ENCODE peak calls at places on chromosomes 6 and 20, in six cellular contexts. One of them, this sample, is unnamed.

GRCh38 chr6:137978252-137978896 is 111.3 kb downstream of the TNFAIP3 start:
- DNase-seq in COR-L47: no peak
- DNase-seq in HTR-8/SVneo: no peak
- DNase-seq in GM18507: no peak
- DNase-seq in T-helper 9 cell: no peak
- DNase-seq in activated CD4-positive, alpha-beta T cell treated with anti-CD3 and anti-CD28 coated beads, Interleukin-2, amount 50 U/mL, for 1 hour: no peak
- DNase-seq in this sample: no peak

GRCh38 chr6:106026748-106027147 is 59.4 kb upstream of the PRDM1 start:
- DNase-seq in COR-L47: no peak
- DNase-seq in HTR-8/SVneo: no peak
- DNase-seq in GM18507: no peak
- DNase-seq in T-helper 9 cell: no peak
- DNase-seq in activated CD4-positive, alpha-beta T cell treated with anti-CD3 and anti-CD28 coated beads, Interleukin-2, amount 50 U/mL, for 1 hour: no peak
- DNase-seq in this sample: no peak

GRCh38 chr6:15249371-15250019 is 3.6 kb downstream of the JARID2 start:
- DNase-seq in COR-L47: peak
- DNase-seq in HTR-8/SVneo: no peak
- DNase-seq in GM18507: no peak
- DNase-seq in T-helper 9 cell: no peak
- DNase-seq in activated CD4-positive, alpha-beta T cell treated with anti-CD3 and anti-CD28 coated beads, Interleukin-2, amount 50 U/mL, for 1 hour: no peak
- DNase-seq in this sample: no peak

GRCh38 chr6:52994031-52994788 is 874 bp downstream of the GSTA4 start:
- DNase-seq in COR-L47: peak
- DNase-seq in HTR-8/SVneo: no peak
- DNase-seq in GM18507: no peak
- DNase-seq in T-helper 9 cell: no peak
- DNase-seq in activated CD4-positive, alpha-beta T cell treated with anti-CD3 and anti-CD28 coated beads, Interleukin-2, amount 50 U/mL, for 1 hour: no peak
- DNase-seq in this sample: no peak

GRCh38 chr20:25148181-25148981 is 47.1 kb upstream of the ENTPD6 start:
- DNase-seq in COR-L47: no peak
- DNase-seq in HTR-8/SVneo: no peak
- DNase-seq in GM18507: no peak
- DNase-seq in T-helper 9 cell: peak
- DNase-seq in activated CD4-positive, alpha-beta T cell treated with anti-CD3 and anti-CD28 coated beads, Interleukin-2, amount 50 U/mL, for 1 hour: peak
- DNase-seq in this sample: no peak

GRCh38 chr6:144993870-144994269 is 708.7 kb downstream of the UTRN start:
- DNase-seq in COR-L47: no peak
- DNase-seq in HTR-8/SVneo: peak
- DNase-seq in GM18507: no peak
- DNase-seq in T-helper 9 cell: no peak
- DNase-seq in activated CD4-positive, alpha-beta T cell treated with anti-CD3 and anti-CD28 coated beads, Interleukin-2, amount 50 U/mL, for 1 hour: no peak
- DNase-seq in this sample: no peak

GRCh38 chr6:71509142-71509541 is 220.5 kb downstream of the OGFRL1 start:
- DNase-seq in COR-L47: no peak
- DNase-seq in HTR-8/SVneo: no peak
- DNase-seq in GM18507: no peak
- DNase-seq in T-helper 9 cell: no peak
- DNase-seq in activated CD4-positive, alpha-beta T cell treated with anti-CD3 and anti-CD28 coated beads, Interleukin-2, amount 50 U/mL, for 1 hour: no peak
- DNase-seq in this sample: no peak

GRCh38 chr6:11667876-11668275 is 110.7 kb downstream of the ADTRP start:
- DNase-seq in COR-L47: no peak
- DNase-seq in HTR-8/SVneo: no peak
- DNase-seq in GM18507: no peak
- DNase-seq in T-helper 9 cell: no peak
- DNase-seq in activated CD4-positive, alpha-beta T cell treated with anti-CD3 and anti-CD28 coated beads, Interleukin-2, amount 50 U/mL, for 1 hour: no peak
- DNase-seq in this sample: no peak

GRCh38 chr6:11752350-11752749 is 26.3 kb downstream of the ADTRP start:
- DNase-seq in COR-L47: no peak
- DNase-seq in HTR-8/SVneo: no peak
- DNase-seq in GM18507: no peak
- DNase-seq in T-helper 9 cell: no peak
- DNase-seq in activated CD4-positive, alpha-beta T cell treated with anti-CD3 and anti-CD28 coated beads, Interleukin-2, amount 50 U/mL, for 1 hour: no peak
- DNase-seq in this sample: no peak

GRCh38 chr6:108175176-108175591 is 9.4 kb downstream of the NR2E1 start:
- DNase-seq in COR-L47: no peak
- DNase-seq in HTR-8/SVneo: no peak
- DNase-seq in GM18507: no peak
- DNase-seq in T-helper 9 cell: no peak
- DNase-seq in activated CD4-positive, alpha-beta T cell treated with anti-CD3 and anti-CD28 coated beads, Interleukin-2, amount 50 U/mL, for 1 hour: no peak
- DNase-seq in this sample: no peak

GRCh38 chr20:42485566-42485965 is 704.1 kb downstream of the PTPRT start:
- DNase-seq in COR-L47: no peak
- DNase-seq in HTR-8/SVneo: no peak
- DNase-seq in GM18507: no peak
- DNase-seq in T-helper 9 cell: no peak
- DNase-seq in activated CD4-positive, alpha-beta T cell treated with anti-CD3 and anti-CD28 coated beads, Interleukin-2, amount 50 U/mL, for 1 hour: no peak
- DNase-seq in this sample: no peak

GRCh38 chr6:115643762-115644161 is 416.9 kb downstream of the FRK start:
- DNase-seq in COR-L47: no peak
- DNase-seq in HTR-8/SVneo: peak
- DNase-seq in GM18507: no peak
- DNase-seq in T-helper 9 cell: no peak
- DNase-seq in activated CD4-positive, alpha-beta T cell treated with anti-CD3 and anti-CD28 coated beads, Interleukin-2, amount 50 U/mL, for 1 hour: no peak
- DNase-seq in this sample: no peak

GRCh38 chr6:279630-280029 is 12.7 kb upstream of the DUSP22 start:
- DNase-seq in COR-L47: no peak
- DNase-seq in HTR-8/SVneo: no peak
- DNase-seq in GM18507: no peak
- DNase-seq in T-helper 9 cell: no peak
- DNase-seq in activated CD4-positive, alpha-beta T cell treated with anti-CD3 and anti-CD28 coated beads, Interleukin-2, amount 50 U/mL, for 1 hour: no peak
- DNase-seq in this sample: no peak

This sample was measured in LNCaP clone FGC.